ENCODE peak calls at places on chromosomes 13 and 19, in eight cellular contexts. N is HCT116; A is left lobe of liver; W is HCEC 1CT; J is fibroblast of the conjunctiva; D is Caco-2; Z is stimulated activated CD8-positive, alpha-beta memory T cell treated with anti-CD3 and anti-CD28 coated beads, Interleukin-7, amount 100 ng/mL, for 24 hours; U is non-pigmented ciliary epithelial cell. K is an unnamed sample.

GRCh38 chr13:40389081-40389641 is 277.3 kb downstream of the FOXO1 start:
- DNase-seq in Z (peak; percentile 12), A (no peak), U (no peak), N (no peak), J (no peak), D (no peak), W (no peak), K (no peak)

GRCh38 chr13:107238262-107238661 is 670.3 kb upstream of the ARGLU1 start:
- DNase-seq in Z (no peak), A (no peak), U (no peak), N (no peak), W (no peak), J (no peak), D (no peak), K (no peak)

GRCh38 chr13:44312898-44313551 is 60.6 kb upstream of the SERP2 start:
- DNase-seq in A (no peak), J (peak; percentile 71), N (peak; percentile 88), W (peak; percentile 95), U (peak; percentile 78), Z (no peak), D (no peak), K (no peak)

GRCh38 chr19:27972291-27973040 is 1240.5 kb downstream of the UQCRFS1 start:
- DNase-seq in A (no peak), Z (no peak), J (no peak), D (no peak), N (no peak), W (no peak), U (peak; percentile 17), K (no peak)

GRCh38 chr13:110634558-110634957 is 19.2 kb downstream of the NAXD start:
- DNase-seq in W (peak; percentile 81), Z (no peak), N (peak; percentile 12), D (no peak), U (peak; percentile 65), J (peak; percentile 26), A (no peak), K (no peak)

GRCh38 chr19:42528354-42529247 is at the start of gene CEACAM1:
- DNase-seq in W (no peak), D (peak; percentile 33), U (no peak), A (peak; percentile 82), Z (no peak), J (no peak), N (no peak), K (no peak)

GRCh38 chr19:27709496-27709895 is 1503.5 kb downstream of the UQCRFS1 start:
- DNase-seq in J (no peak), W (no peak), D (no peak), Z (no peak), A (no peak), U (no peak), N (no peak), K (no peak)

GRCh38 chr19:1914826-1915341 is 9.7 kb downstream of the ADAT3 start:
- DNase-seq in J (no peak), A (no peak), Z (no peak), U (no peak), N (no peak), W (no peak), D (no peak), K (no peak)

GRCh38 chr13:20118268-20119140 is 42.3 kb downstream of the GJA3 start:
- DNase-seq in N (no peak), D (no peak), Z (no peak), A (peak; percentile 69), W (no peak), U (no peak), J (no peak), K (no peak)

GRCh38 chr19:19279853-19280252 is 6.8 kb upstream of the TM6SF2 start:
- DNase-seq in N (no peak), J (no peak), D (no peak), Z (no peak), W (no peak), A (no peak), U (no peak), K (no peak)

GRCh38 chr13:44573071-44573470 is 3.1 kb downstream of the TSC22D1 start:
- DNase-seq in U (no peak), W (no peak), Z (no peak), N (no peak), A (no peak), J (no peak), D (no peak), K (no peak)

GRCh38 chr19:40785526-40785925 is 7.5 kb downstream of the RAB4B start:
- DNase-seq in W (no peak), D (no peak), J (no peak), Z (no peak), N (no peak), A (no peak), U (no peak), K (no peak)

GRCh38 chr13:60721063-60721462 is 324.0 kb downstream of the TDRD3 start:
- DNase-seq in U (no peak), W (no peak), J (no peak), N (no peak), D (no peak), A (no peak), Z (no peak), K (no peak)

GRCh38 chr19:15300533-15301194 is 31.7 kb downstream of the BRD4 start:
- DNase-seq in Z (no peak), N (no peak), W (peak; percentile 84), A (no peak), D (no peak), U (no peak), J (peak; percentile 89), K (no peak)

GRCh38 chr13:88586263-88586662 is 915.1 kb downstream of the SLITRK5 start:
- DNase-seq in A (no peak), D (no peak), U (peak; percentile 28), W (peak; percentile 44), Z (no peak), N (no peak), J (no peak), K (no peak)

GRCh38 chr19:6971366-6971765 is 49.9 kb downstream of the MBD3L2B start:
- DNase-seq in D (no peak), J (no peak), N (no peak), U (no peak), A (no peak), W (peak; percentile 31), Z (no peak), K (no peak)

GRCh38 chr19:48363500-48363809 is 285 bp downstream of the TMEM143 start:
- DNase-seq in J (no peak), N (no peak), Z (peak; percentile 4), A (no peak), D (no peak), U (no peak), W (no peak), K (peak; percentile 36)

GRCh38 chr19:9205506-9206113 is 13.8 kb downstream of the OR7D4 start:
- DNase-seq in U (peak; percentile 8), Z (peak; percentile 33), D (peak; percentile 68), A (peak; percentile 66), W (peak; percentile 39), N (peak; percentile 34), J (peak; percentile 38), K (peak; percentile 39)

GRCh38 chr19:33622505-33622808 is 704 bp downstream of the CHST8 start:
- DNase-seq in Z (no peak), U (no peak), D (no peak), J (no peak), A (no peak), N (no peak), W (no peak), K (no peak)

GRCh38 chr13:84399320-84400085 is 517.2 kb upstream of the SLITRK1 start:
- DNase-seq in N (no peak), D (no peak), W (peak; percentile 25), A (no peak), J (no peak), U (no peak), Z (no peak), K (no peak)

GRCh38 chr19:32858155-32858554 is 11.4 kb downstream of the SLC7A9 start:
- DNase-seq in A (no peak), D (no peak), J (no peak), U (no peak), Z (no peak), W (no peak), N (no peak), K (no peak)

GRCh38 chr19:57302020-57302465 is 18.2 kb upstream of the ZNF543 start:
- DNase-seq in Z (no peak), U (peak; percentile 60), D (no peak), J (peak; percentile 95), A (no peak), N (no peak), W (peak; percentile 87), K (no peak)

GRCh38 chr13:107866666-107867623 is 348.4 kb downstream of the LIG4 start:
- DNase-seq in A (no peak), Z (no peak), D (no peak), N (no peak), U (no peak), W (peak; percentile 76), J (no peak), K (no peak)

GRCh38 chr13:26529441-26529840 is 28.0 kb upstream of the WASF3 start:
- DNase-seq in J (no peak), A (no peak), W (peak; percentile 51), U (peak; percentile 19), Z (no peak), N (no peak), D (peak; percentile 72), K (no peak)

GRCh38 chr13:41259875-41260501 is 3.4 kb downstream of the MTRF1 start:
- DNase-seq in W (no peak), N (no peak), A (no peak), U (no peak), Z (no peak), D (no peak), J (no peak), K (no peak)

GRCh38 chr19:27971071-27971470 is 1241.9 kb downstream of the UQCRFS1 start:
- DNase-seq in U (no peak), Z (no peak), N (no peak), W (no peak), A (no peak), J (no peak), D (peak; percentile 34), K (no peak)

GRCh38 chr19:13234518-13234917 is 84.3 kb downstream of the IER2 start:
- DNase-seq in D (peak; percentile 70), U (no peak), Z (peak; percentile 16), A (peak; percentile 57), N (peak; percentile 33), J (no peak), W (peak; percentile 34), K (no peak)

GRCh38 chr19:27691991-27692390 is 1521.0 kb downstream of the UQCRFS1 start:
- DNase-seq in A (no peak), D (no peak), Z (no peak), U (no peak), J (no peak), W (no peak), N (no peak), K (no peak)

GRCh38 chr19:18504886-18505610 is 16.8 kb downstream of the ELL start:
- DNase-seq in W (no peak), Z (no peak), D (no peak), N (no peak), U (no peak), A (peak; percentile 71), J (no peak), K (no peak)

GRCh38 chr19:4016486-4016885 is 8.9 kb downstream of the PIAS4 start:
- DNase-seq in D (no peak), W (no peak), N (no peak), J (no peak), U (no peak), A (peak; percentile 49), Z (no peak), K (no peak)

GRCh38 chr19:45401815-45402468 is 2.9 kb downstream of the PPP1R13L start:
- DNase-seq in N (no peak), D (no peak), W (no peak), J (no peak), U (no peak), Z (no peak), A (no peak), K (no peak)

GRCh38 chr19:5292843-5293606 is 47.6 kb downstream of the PTPRS start:
- DNase-seq in J (peak; percentile 61), N (no peak), W (peak; percentile 59), U (peak; percentile 18), D (no peak), A (no peak), Z (peak; percentile 20), K (peak; percentile 33)

GRCh38 chr13:80084086-80084676 is 256.7 kb downstream of the SPRY2 start:
- DNase-seq in D (peak; percentile 13), U (peak; percentile 76), W (peak; percentile 92), N (no peak), J (peak; percentile 84), Z (no peak), A (no peak), K (no peak)

GRCh38 chr13:30331331-30331771 is 24.0 kb upstream of the KATNAL1 start:
- DNase-seq in D (no peak), N (no peak), A (no peak), Z (no peak), U (no peak), W (no peak), J (no peak), K (no peak)